ENCODE peak calls at places on chromosomes 6 and 20, in four cellular contexts. One of them, this sample, is unnamed.

GRCh38 chr6:151101116-151101810 is 138.5 kb upstream of the AKAP12 start:
- DNase-seq in mucosa of descending colon: no peak
- DNase-seq in mesenchymal stem cell: peak
- DNase-seq in stimulated activated CD4-positive, alpha-beta T cell treated with anti-CD3 and anti-CD28 coated beads, Interleukin-12 subunit alpha, Interleukin-12 subunit beta, amount 100 ng/mL, for 4 hours: no peak
- DNase-seq in this sample: no peak

GRCh38 chr20:38706482-38706881 is 17.8 kb upstream of the SLC32A1 start:
- DNase-seq in mucosa of descending colon: no peak
- DNase-seq in mesenchymal stem cell: no peak
- DNase-seq in stimulated activated CD4-positive, alpha-beta T cell treated with anti-CD3 and anti-CD28 coated beads, Interleukin-12 subunit alpha, Interleukin-12 subunit beta, amount 100 ng/mL, for 4 hours: no peak
- DNase-seq in this sample: no peak

GRCh38 chr20:9186396-9186795 is 117.5 kb downstream of the PLCB4 start:
- DNase-seq in mucosa of descending colon: no peak
- DNase-seq in mesenchymal stem cell: no peak
- DNase-seq in stimulated activated CD4-positive, alpha-beta T cell treated with anti-CD3 and anti-CD28 coated beads, Interleukin-12 subunit alpha, Interleukin-12 subunit beta, amount 100 ng/mL, for 4 hours: no peak
- DNase-seq in this sample: no peak

GRCh38 chr6:129212081-129212480 is 329.1 kb downstream of the LAMA2 start:
- DNase-seq in mucosa of descending colon: no peak
- DNase-seq in mesenchymal stem cell: no peak
- DNase-seq in stimulated activated CD4-positive, alpha-beta T cell treated with anti-CD3 and anti-CD28 coated beads, Interleukin-12 subunit alpha, Interleukin-12 subunit beta, amount 100 ng/mL, for 4 hours: no peak
- DNase-seq in this sample: no peak

GRCh38 chr6:145028144-145028818 is 707.0 kb downstream of the EPM2A start:
- DNase-seq in mucosa of descending colon: peak
- DNase-seq in mesenchymal stem cell: peak
- DNase-seq in stimulated activated CD4-positive, alpha-beta T cell treated with anti-CD3 and anti-CD28 coated beads, Interleukin-12 subunit alpha, Interleukin-12 subunit beta, amount 100 ng/mL, for 4 hours: no peak
- DNase-seq in this sample: no peak

GRCh38 chr6:22583927-22584326 is 14.6 kb downstream of the HDGFL1 start:
- DNase-seq in mucosa of descending colon: no peak
- DNase-seq in mesenchymal stem cell: no peak
- DNase-seq in stimulated activated CD4-positive, alpha-beta T cell treated with anti-CD3 and anti-CD28 coated beads, Interleukin-12 subunit alpha, Interleukin-12 subunit beta, amount 100 ng/mL, for 4 hours: no peak
- DNase-seq in this sample: no peak

GRCh38 chr20:44573501-44573869 is 8.9 kb upstream of the PKIG start:
- DNase-seq in mucosa of descending colon: no peak
- DNase-seq in mesenchymal stem cell: no peak
- DNase-seq in stimulated activated CD4-positive, alpha-beta T cell treated with anti-CD3 and anti-CD28 coated beads, Interleukin-12 subunit alpha, Interleukin-12 subunit beta, amount 100 ng/mL, for 4 hours: no peak
- DNase-seq in this sample: no peak

GRCh38 chr6:64539917-64540316 is 904.3 kb downstream of the PHF3 start:
- DNase-seq in mucosa of descending colon: no peak
- DNase-seq in mesenchymal stem cell: no peak
- DNase-seq in stimulated activated CD4-positive, alpha-beta T cell treated with anti-CD3 and anti-CD28 coated beads, Interleukin-12 subunit alpha, Interleukin-12 subunit beta, amount 100 ng/mL, for 4 hours: no peak
- DNase-seq in this sample: no peak

GRCh38 chr20:40535816-40536215 is 153.2 kb downstream of the MAFB start:
- DNase-seq in mucosa of descending colon: no peak
- DNase-seq in mesenchymal stem cell: no peak
- DNase-seq in stimulated activated CD4-positive, alpha-beta T cell treated with anti-CD3 and anti-CD28 coated beads, Interleukin-12 subunit alpha, Interleukin-12 subunit beta, amount 100 ng/mL, for 4 hours: no peak
- DNase-seq in this sample: no peak

GRCh38 chr6:55131616-55132015 is 42.7 kb upstream of the HCRTR2 start:
- DNase-seq in mucosa of descending colon: no peak
- DNase-seq in mesenchymal stem cell: peak
- DNase-seq in stimulated activated CD4-positive, alpha-beta T cell treated with anti-CD3 and anti-CD28 coated beads, Interleukin-12 subunit alpha, Interleukin-12 subunit beta, amount 100 ng/mL, for 4 hours: no peak
- DNase-seq in this sample: no peak

GRCh38 chr6:146965110-146965689 is 239.0 kb upstream of the STXBP5 start:
- DNase-seq in mucosa of descending colon: no peak
- DNase-seq in mesenchymal stem cell: no peak
- DNase-seq in stimulated activated CD4-positive, alpha-beta T cell treated with anti-CD3 and anti-CD28 coated beads, Interleukin-12 subunit alpha, Interleukin-12 subunit beta, amount 100 ng/mL, for 4 hours: no peak
- DNase-seq in this sample: no peak

GRCh38 chr20:48329676-48330644 is 497.8 kb downstream of the PREX1 start:
- DNase-seq in mucosa of descending colon: peak
- DNase-seq in mesenchymal stem cell: peak
- DNase-seq in stimulated activated CD4-positive, alpha-beta T cell treated with anti-CD3 and anti-CD28 coated beads, Interleukin-12 subunit alpha, Interleukin-12 subunit beta, amount 100 ng/mL, for 4 hours: no peak
- DNase-seq in this sample: no peak